ENCODE peak calls at places on chromosomes 3 and 15, in seven cellular contexts. V is skeletal muscle cell, F is NT2/D1, J is AG04450, C is adrenal gland, K is IMR-90, I is left ventricle myocardium inferior. E is an unnamed sample.

GRCh38 chr15:71440479-71441071 is 325.3 kb downstream of the THSD4 start:
- DNase-seq in V (peak; percentile 39), F (peak; percentile 28), J (peak; percentile 37), C (no peak), K (peak; percentile 80), I (no peak), E (peak; percentile 70)

GRCh38 chr3:155252021-155252420 is 41.5 kb downstream of the STRIT1 start:
- DNase-seq in V (no peak), F (no peak), J (no peak), C (no peak), K (no peak), I (no peak), E (no peak)

GRCh38 chr3:42660898-42661297 is 7.4 kb downstream of the ZBTB47 start:
- DNase-seq in V (no peak), F (no peak), J (no peak), C (peak; percentile 73), K (no peak), I (no peak), E (no peak)

GRCh38 chr3:120432105-120432860 is 18.5 kb downstream of the FSTL1 start:
- DNase-seq in V (peak; percentile 84), F (peak; percentile 65), J (peak; percentile 77), C (no peak), K (peak; percentile 89), I (no peak), E (peak; percentile 94)

GRCh38 chr3:105829879-105830622 is 38.8 kb downstream of the CBLB start:
- DNase-seq in V (no peak), F (no peak), J (no peak), C (no peak), K (peak; percentile 44), I (no peak), E (no peak)

GRCh38 chr3:38315488-38316230 is 30.9 kb upstream of the XYLB start:
- DNase-seq in V (no peak), F (no peak), J (no peak), C (no peak), K (no peak), I (no peak), E (no peak)

GRCh38 chr15:92123848-92124631 is 269.6 kb upstream of the ST8SIA2 start:
- DNase-seq in V (no peak), F (peak; percentile 82), J (no peak), C (no peak), K (no peak), I (no peak), E (no peak)

GRCh38 chr3:14947105-14947885 is at the start of gene NR2C2:
- DNase-seq in V (no peak), F (peak; percentile 61), J (no peak), C (peak; percentile 89), K (peak; percentile 68), I (peak; percentile 90), E (peak; percentile 20)

GRCh38 chr15:39213385-39213840 is 367.5 kb upstream of the THBS1 start:
- DNase-seq in V (peak; percentile 90), F (peak; percentile 81), J (peak; percentile 95), C (peak; percentile 45), K (peak; percentile 99), I (peak; percentile 29), E (peak; percentile 97)

GRCh38 chr3:178975320-178975719 is 96.3 kb downstream of the ZMAT3 start:
- DNase-seq in V (no peak), F (no peak), J (no peak), C (no peak), K (no peak), I (no peak), E (no peak)

GRCh38 chr3:9747267-9747666 is 2.5 kb upstream of the OGG1 start:
- DNase-seq in V (peak; percentile 14), F (no peak), J (no peak), C (peak; percentile 35), K (peak; percentile 52), I (no peak), E (no peak)

GRCh38 chr3:39733804-39734203 is 75.6 kb upstream of the MYRIP start:
- DNase-seq in V (no peak), F (no peak), J (no peak), C (no peak), K (no peak), I (no peak), E (no peak)

GRCh38 chr3:179304605-179305004 is 18.2 kb upstream of the ZNF639 start:
- DNase-seq in V (no peak), F (no peak), J (no peak), C (no peak), K (no peak), I (no peak), E (no peak)

GRCh38 chr3:151631946-151632345 is 101.8 kb upstream of the AADACL2 start:
- DNase-seq in V (no peak), F (no peak), J (no peak), C (no peak), K (no peak), I (no peak), E (no peak)

GRCh38 chr15:64809649-64810498 is 15.6 kb downstream of the PIF1 start:
- DNase-seq in V (no peak), F (peak; percentile 89), J (no peak), C (peak; percentile 75), K (peak; percentile 66), I (peak; percentile 83), E (peak; percentile 36)

GRCh38 chr3:124652009-124652408 is 78.2 kb upstream of the UMPS start:
- DNase-seq in V (no peak), F (no peak), J (no peak), C (no peak), K (no peak), I (no peak), E (no peak)

GRCh38 chr3:48709051-48709461 is 8.0 kb downstream of the IP6K2 start:
- DNase-seq in V (no peak), F (no peak), J (no peak), C (no peak), K (no peak), I (no peak), E (no peak)

GRCh38 chr15:49915822-49916221 is 203.2 kb downstream of the ATP8B4 start:
- DNase-seq in V (no peak), F (no peak), J (no peak), C (no peak), K (no peak), I (no peak), E (no peak)

GRCh38 chr15:98785408-98785795 is 137.1 kb downstream of the IGF1R start:
- DNase-seq in V (no peak), F (no peak), J (no peak), C (no peak), K (no peak), I (no peak), E (no peak)

GRCh38 chr15:98787190-98787589 is 138.9 kb downstream of the IGF1R start:
- DNase-seq in V (no peak), F (no peak), J (no peak), C (no peak), K (no peak), I (no peak), E (no peak)

GRCh38 chr15:98787936-98788757 is 139.8 kb downstream of the IGF1R start:
- DNase-seq in V (no peak), F (no peak), J (no peak), C (no peak), K (peak; percentile 38), I (no peak), E (no peak)

GRCh38 chr15:98785796-98786581 is 137.7 kb downstream of the IGF1R start:
- DNase-seq in V (no peak), F (peak; percentile 57), J (no peak), C (no peak), K (no peak), I (no peak), E (no peak)

GRCh38 chr15:98786706-98787105 is 138.4 kb downstream of the IGF1R start:
- DNase-seq in V (no peak), F (no peak), J (no peak), C (no peak), K (no peak), I (no peak), E (no peak)
- H3K4me3 ChIP-seq in V (no peak overlapping the region), F (no peak overlapping the region), J (no peak overlapping the region), C (no peak overlapping the region), K (no peak overlapping the region), I (no peak overlapping the region), E (no peak overlapping the region)

DNA sequence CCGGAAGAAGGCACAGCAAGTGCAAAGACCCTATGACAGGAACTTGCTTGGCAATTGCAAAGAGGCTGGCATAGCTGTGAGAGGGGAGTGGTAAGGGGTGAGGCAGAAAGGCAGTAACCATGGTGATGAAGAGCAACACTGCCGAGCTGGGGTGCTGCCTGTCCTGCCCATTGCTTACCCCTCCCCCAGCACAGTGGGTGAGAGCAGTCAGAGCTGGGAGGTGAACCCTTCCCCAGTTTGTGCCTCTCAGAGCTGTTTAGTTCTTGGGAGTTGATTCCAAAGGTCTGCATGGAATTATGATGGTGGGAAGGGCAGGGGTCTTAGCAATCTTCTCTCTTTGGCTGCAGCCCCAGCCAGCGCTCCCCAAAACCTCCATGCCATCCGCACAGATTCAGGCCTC is 8.9 kb downstream of the TYRO3 start:
- DNase-seq in V (no peak), F (no peak), J (no peak), C (no peak), K (no peak), I (no peak), E (no peak)
- H3K4me3 ChIP-seq in V (no peak overlapping the region), F (no peak overlapping the region), J (no peak overlapping the region), C (no peak overlapping the region), K (no peak overlapping the region), I (no peak overlapping the region), E (no peak overlapping the region)

DNA sequence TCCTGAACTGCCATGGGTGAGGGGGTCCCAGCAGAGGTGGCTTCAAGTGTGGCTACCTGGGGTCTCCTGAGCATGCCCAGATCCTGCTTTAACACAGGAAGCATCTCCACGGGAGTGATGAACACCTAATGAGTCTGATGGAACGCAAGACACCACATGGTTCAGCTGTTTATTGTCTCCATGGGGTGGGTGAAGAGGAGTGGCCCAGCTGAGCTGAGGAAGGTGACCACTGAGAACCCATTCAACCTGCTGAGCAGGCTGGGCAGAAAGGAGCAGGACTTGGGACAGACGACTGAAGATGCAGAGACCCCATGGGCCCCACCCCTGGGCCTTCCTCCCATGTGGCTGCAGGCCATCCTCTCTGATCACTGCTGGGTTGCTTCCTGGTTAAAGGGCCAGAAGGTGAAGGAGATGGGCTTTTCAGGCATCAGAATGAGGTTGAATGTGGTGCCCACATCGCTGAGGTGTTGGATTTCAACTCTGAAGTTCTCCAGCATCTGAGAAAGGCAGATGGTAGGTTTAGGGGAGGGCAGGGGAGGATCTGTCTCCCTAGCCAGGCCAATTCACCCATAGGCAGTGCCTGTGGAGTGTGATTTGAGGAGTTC is 29.7 kb downstream of the CYP11A1 start:
- DNase-seq in V (no peak), F (no peak), J (no peak), C (no peak), K (no peak), I (peak; percentile 1), E (no peak)
- H3K4me3 ChIP-seq in V (no peak overlapping the region), F (no peak overlapping the region), J (no peak overlapping the region), C (no peak overlapping the region), K (no peak overlapping the region), I (no peak overlapping the region), E (no peak overlapping the region)

GRCh38 chr3:184562146-184562861 is 719 bp downstream of the EPHB3 start:
- DNase-seq in V (no peak), F (no peak), J (no peak), C (no peak), K (no peak), I (no peak), E (no peak)

GRCh38 chr3:184559336-184559735 is 2.2 kb upstream of the EPHB3 start:
- DNase-seq in V (no peak), F (no peak), J (no peak), C (no peak), K (no peak), I (no peak), E (no peak)

GRCh38 chr3:184561329-184562145 is at the start of gene EPHB3:
- DNase-seq in V (peak; percentile 94), F (peak; percentile 99), J (peak; percentile 99), C (peak; percentile 99), K (peak; percentile 99), I (peak; percentile 98), E (peak; percentile 99)

GRCh38 chr3:184560531-184560930 is 1.1 kb upstream of the EPHB3 start:
- DNase-seq in V (no peak), F (no peak), J (no peak), C (no peak), K (no peak), I (no peak), E (no peak)

GRCh38 chr3:184560992-184561328 is 625 bp upstream of the EPHB3 start:
- DNase-seq in V (peak; percentile 36), F (no peak), J (peak; percentile 11), C (no peak), K (no peak), I (no peak), E (no peak)
- H3K4me3 ChIP-seq in V (peak overlapping the region; percentile 28), F (no peak overlapping the region), J (peak overlapping the region; percentile 46), C (no peak overlapping the region), K (peak overlapping the region; percentile 17), I (peak overlapping the region; percentile 81), E (peak overlapping the region; percentile 49)

E was measured in astrocyte of the cerebellum.